ENCODE peak calls at places on chromosomes 13 and 19, in ten cellular contexts. L is HepG2, X is transverse colon, H is stomach, G is prostate gland, M is K562, F is suprapubic skin, N is spleen, W is sigmoid colon, D is HCT116. K is an unnamed sample.

GRCh38 chr13:86792153-86792651 is 879.0 kb upstream of the SLITRK5 start:
- DNase-seq in L (no peak), M (no peak), H (no peak), G (no peak), X (no peak), W (no peak), N (no peak), D (no peak), F (peak; percentile 33), K (no peak)

GRCh38 chr13:112159575-112160547 is 92.9 kb downstream of the SOX1 start:
- DNase-seq in H (no peak), F (no peak), L (peak; percentile 73), X (peak; percentile 87), M (no peak), G (no peak), N (no peak), W (no peak), D (no peak), K (no peak)

GRCh38 chr19:55248704-55249103 is 10.1 kb downstream of the PPP6R1 start:
- DNase-seq in X (no peak), N (no peak), M (no peak), D (no peak), G (no peak), W (no peak), H (no peak), L (no peak), F (no peak), K (no peak)

GRCh38 chr19:45769821-45770191 is 754 bp upstream of the SIX5 start:
- DNase-seq in F (peak; percentile 80), G (peak; percentile 59), N (peak; percentile 89), X (peak; percentile 65), D (no peak), L (no peak), M (peak; percentile 39), W (peak; percentile 88), H (peak; percentile 49), K (no peak)

GRCh38 chr19:13794388-13794751 is 873 bp upstream of the ZSWIM4 start:
- DNase-seq in H (peak; percentile 80), F (peak; percentile 89), D (no peak), G (peak; percentile 75), X (peak; percentile 78), W (peak; percentile 94), N (peak; percentile 76), L (no peak), M (no peak), K (no peak)

GRCh38 chr19:34173145-34173956 is 1.0 kb downstream of the LSM14A start:
- DNase-seq in L (peak; percentile 82), X (peak; percentile 65), M (peak; percentile 21), F (peak; percentile 73), N (peak; percentile 76), G (peak; percentile 65), W (no peak), D (no peak), H (peak; percentile 34), K (no peak)

GRCh38 chr13:27355894-27356293 is 68.5 kb upstream of the GTF3A start:
- DNase-seq in W (no peak), F (no peak), L (no peak), D (no peak), N (no peak), M (no peak), H (no peak), X (no peak), G (no peak), K (no peak)

GRCh38 chr13:51278426-51279130 is 56.4 kb downstream of the FAM124A start:
- DNase-seq in H (no peak), G (no peak), X (no peak), L (no peak), F (no peak), D (no peak), M (no peak), N (no peak), W (no peak), K (no peak)

GRCh38 chr19:465056-465816 is 4.4 kb upstream of the SHC2 start:
- DNase-seq in F (no peak), D (no peak), N (no peak), L (no peak), G (no peak), W (no peak), X (no peak), H (no peak), M (no peak), K (no peak)

DNA sequence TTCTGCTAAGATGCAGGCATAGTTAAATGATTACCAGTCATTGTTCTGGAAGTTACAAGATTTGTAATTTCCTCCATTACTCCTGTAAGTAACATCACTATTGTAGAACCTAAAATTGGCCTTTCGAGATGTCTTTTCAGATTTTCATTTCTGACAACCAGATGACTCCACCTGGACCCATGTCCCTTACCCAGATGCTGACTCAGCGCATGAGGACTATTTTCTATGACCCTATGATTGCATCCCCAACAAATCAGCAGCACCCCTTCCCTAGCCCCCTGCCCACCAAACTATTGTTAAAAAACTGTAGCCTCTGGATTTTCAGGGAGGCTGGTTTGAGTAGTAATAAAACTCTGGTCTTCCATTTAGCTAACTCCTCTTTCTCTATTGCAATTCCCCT is 55.2 kb upstream of the RCBTB2 start:
- DNase-seq in F (no peak), W (no peak), N (no peak), L (no peak), D (no peak), H (no peak), G (no peak), X (no peak), M (no peak), K (no peak)
- TF ChIP-seq POLR2AphosphoS5 in F (no peak), W (no peak), N (no peak), L (no peak), D (no peak), H (no peak), G (no peak), X (no peak), M (no peak), K (no peak)

GRCh38 chr19:48624067-48624594 is 4.8 kb downstream of the SPHK2 start:
- DNase-seq in X (peak; percentile 99), F (peak; percentile 97), N (peak; percentile 100), G (peak; percentile 97), D (peak; percentile 91), W (peak; percentile 99), M (peak; percentile 96), L (peak; percentile 82), H (peak; percentile 99), K (peak; percentile 98)
- TF ChIP-seq POLR2A in X (peak; percentile 7), F (no peak), N (no peak), G (peak; percentile 58), D (no peak), W (peak; percentile 40), M (peak; percentile 53), L (peak; percentile 6), H (no peak), K (no peak)

GRCh38 chr19:7515471-7516226 is at the start of gene ZNF358:
- DNase-seq in H (peak; percentile 78), M (peak; percentile 88), W (peak; percentile 88), F (peak; percentile 76), D (no peak), L (peak; percentile 31), X (peak; percentile 86), N (peak; percentile 90), G (peak; percentile 41), K (peak; percentile 83)
- TF ChIP-seq POLR2AphosphoS5 in H (no peak), M (no peak), W (no peak), F (no peak), D (peak; percentile 66), L (peak; percentile 25), X (no peak), N (peak; percentile 30), G (no peak), K (no peak)

GRCh38 chr13:45932611-45933182 is 81.1 kb upstream of the SIAH3 start:
- DNase-seq in D (no peak), G (no peak), H (no peak), M (no peak), F (no peak), L (no peak), X (no peak), N (no peak), W (no peak), K (no peak)

GRCh38 chr13:45933203-45934014 is 81.9 kb upstream of the SIAH3 start:
- DNase-seq in N (no peak), X (no peak), H (no peak), L (no peak), F (no peak), M (no peak), D (no peak), W (no peak), G (no peak), K (no peak)

GRCh38 chr13:45932172-45932571 is 80.6 kb upstream of the SIAH3 start:
- DNase-seq in M (no peak), D (no peak), H (no peak), X (no peak), W (no peak), N (no peak), L (no peak), F (no peak), G (no peak), K (no peak)

GRCh38 chr13:45936621-45937020 is 85.1 kb upstream of the SIAH3 start:
- DNase-seq in X (no peak), F (no peak), D (no peak), W (no peak), L (no peak), N (no peak), M (no peak), G (no peak), H (no peak), K (no peak)

GRCh38 chr13:45934283-45934682 is 82.7 kb upstream of the SIAH3 start:
- DNase-seq in L (no peak), F (no peak), D (no peak), X (no peak), N (no peak), M (no peak), G (no peak), W (no peak), H (no peak), K (no peak)
- TF ChIP-seq POLR2A in L (no peak), F (no peak), D (no peak), X (no peak), N (no peak), M (no peak), G (no peak), W (no peak), H (no peak), K (no peak)

DNA sequence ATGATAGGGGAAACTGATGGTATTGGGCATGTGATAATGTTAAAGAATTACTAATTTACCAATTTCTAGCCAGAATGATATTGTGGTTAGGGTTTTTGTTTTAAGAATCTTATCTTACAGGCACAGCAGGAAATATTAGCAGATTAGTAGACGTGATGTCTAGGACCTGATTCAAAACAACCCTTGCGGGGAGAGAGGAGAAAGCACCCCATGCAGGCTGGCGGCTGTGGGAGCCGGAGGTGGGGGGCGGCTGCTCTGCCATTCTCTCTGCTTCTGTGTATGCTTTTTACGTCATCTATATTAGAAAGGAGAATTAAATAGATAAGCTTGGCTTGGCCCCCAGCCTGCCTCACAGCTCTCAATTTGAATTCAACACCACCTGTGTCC is 41.5 kb downstream of the MLLT1 start:
- DNase-seq in X (no peak), N (no peak), H (no peak), D (no peak), L (no peak), F (no peak), W (no peak), M (peak; percentile 48), G (no peak), K (peak; percentile 12)
- TF ChIP-seq POLR2AphosphoS5 in X (no peak), N (no peak), H (no peak), D (no peak), L (no peak), F (no peak), W (no peak), M (no peak), G (no peak), K (no peak)